ENCODE peak calls at places on chromosomes 1 and 21, in six cellular contexts. S is cardiac muscle cell; X is ascending aorta; D is CD8-positive, alpha-beta memory T cell; B is pancreas; U is Peyer's patch. J is an unnamed sample. For H3K27me3, the result is how much of the 10 kb centered on the place peaks cover.

GRCh38 chr1:101262601-101263348 is 26.0 kb downstream of the S1PR1 start:
- DNase-seq in B (no peak), S (no peak), U (no peak), D (no peak), X (no peak), J (no peak)

GRCh38 chr1:174768516-174768915 is 231.2 kb upstream of the CACYBP start:
- DNase-seq in B (no peak), D (no peak), U (no peak), S (no peak), X (no peak), J (no peak)

GRCh38 chr1:111476761-111477309 is 3.1 kb downstream of the C1orf162 start:
- DNase-seq in B (no peak), S (no peak), U (peak), D (peak), X (no peak), J (peak)

GRCh38 chr1:159184201-159184600 is 12.8 kb downstream of the CADM3 start:
- DNase-seq in S (no peak), D (no peak), B (no peak), U (no peak), X (no peak), J (no peak)

GRCh38 chr1:97252076-97252475 is 530.5 kb downstream of the PTBP2 start:
- DNase-seq in S (no peak), U (no peak), X (no peak), D (no peak), B (peak), J (no peak)

GRCh38 chr1:12034381-12034801 is 15.1 kb downstream of the MIIP start:
- DNase-seq in U (no peak), X (no peak), B (no peak), D (no peak), S (no peak), J (no peak)

GRCh38 chr1:240091614-240092300 is at the start of gene FMN2:
- DNase-seq in B (no peak), U (no peak), S (peak), D (no peak), X (no peak), J (no peak)

GRCh38 chr1:160375788-160376524 is 9.1 kb downstream of the NHLH1 start:
- DNase-seq in S (no peak), X (no peak), U (no peak), D (no peak), B (no peak), J (no peak)

GRCh38 chr1:3610165-3610822 is 1.0 kb downstream of the MEGF6 start:
- DNase-seq in S (no peak), U (no peak), D (no peak), B (no peak), X (no peak), J (no peak)

GRCh38 chr1:187624812-187625542 is 796.2 kb downstream of the PLA2G4A start:
- DNase-seq in D (no peak), X (no peak), S (no peak), B (no peak), U (no peak), J (no peak)

GRCh38 chr1:112904071-112904830 is 51.7 kb downstream of the SLC16A1 start:
- DNase-seq in S (no peak), X (no peak), D (no peak), B (no peak), U (no peak), J (no peak)

GRCh38 chr1:178491721-178492120 is 5.0 kb downstream of the CLEC20A start:
- DNase-seq in D (no peak), B (no peak), X (no peak), S (no peak), U (no peak), J (no peak)

GRCh38 chr21:31293986-31294385 is 50.1 kb downstream of the TIAM1 start:
- DNase-seq in D (no peak), U (no peak), X (no peak), S (no peak), B (no peak), J (no peak)

GRCh38 chr1:245611251-245611650 is 456.5 kb downstream of the KIF26B start:
- DNase-seq in B (no peak), D (no peak), U (no peak), X (no peak), S (no peak), J (no peak)

GRCh38 chr1:51924455-51924854 is 45.9 kb upstream of the NRDC start:
- DNase-seq in X (no peak), S (no peak), D (no peak), U (no peak), B (no peak), J (no peak)

GRCh38 chr1:54581621-54582035 is 33.6 kb downstream of the ACOT11 start:
- DNase-seq in D (no peak), U (peak), B (peak), S (peak), X (peak), J (no peak)

GRCh38 chr1:117096871-117097842 is 24.4 kb downstream of the TRIM45 start:
- DNase-seq in X (no peak), S (no peak), B (no peak), D (no peak), U (no peak), J (no peak)

GRCh38 chr1:41611068-41611931 is 126.8 kb upstream of the EDN2 start:
- DNase-seq in S (no peak), X (no peak), U (no peak), D (no peak), B (no peak), J (no peak)

GRCh38 chr1:228003461-228004330 is 3.1 kb upstream of the WNT3A start:
- DNase-seq in X (no peak), S (no peak), D (no peak), U (no peak), B (no peak), J (no peak)

GRCh38 chr1:165954940-165955339 is 127.5 kb downstream of the UCK2 start:
- DNase-seq in B (no peak), D (no peak), U (no peak), S (no peak), X (no peak), J (no peak)

GRCh38 chr21:27681038-27681437 is 714.1 kb upstream of the ADAMTS5 start:
- DNase-seq in B (no peak), S (no peak), U (no peak), X (no peak), D (no peak), J (no peak)

GRCh38 chr1:86504130-86504479 is 35.4 kb downstream of the CLCA1 start:
- DNase-seq in B (no peak), X (no peak), D (no peak), U (no peak), S (peak), J (no peak)

GRCh38 chr1:10278880-10279279 is 68.5 kb downstream of the KIF1B start:
- DNase-seq in B (no peak), D (no peak), X (no peak), U (no peak), S (no peak), J (no peak)
- H3K27me3 ChIP-seq in B (under half), D (under half), X (under half), U (under half), S (under half), J (under half)

GRCh38 chr1:236657398-236657797 is 28.9 kb upstream of the ACTN2 start:
- DNase-seq in X (no peak), U (no peak), S (no peak), D (no peak), B (no peak), J (no peak)
- H3K27me3 ChIP-seq in X (under half), U (under half), S (under half), D (under half), B (under half), J (under half)

DNA sequence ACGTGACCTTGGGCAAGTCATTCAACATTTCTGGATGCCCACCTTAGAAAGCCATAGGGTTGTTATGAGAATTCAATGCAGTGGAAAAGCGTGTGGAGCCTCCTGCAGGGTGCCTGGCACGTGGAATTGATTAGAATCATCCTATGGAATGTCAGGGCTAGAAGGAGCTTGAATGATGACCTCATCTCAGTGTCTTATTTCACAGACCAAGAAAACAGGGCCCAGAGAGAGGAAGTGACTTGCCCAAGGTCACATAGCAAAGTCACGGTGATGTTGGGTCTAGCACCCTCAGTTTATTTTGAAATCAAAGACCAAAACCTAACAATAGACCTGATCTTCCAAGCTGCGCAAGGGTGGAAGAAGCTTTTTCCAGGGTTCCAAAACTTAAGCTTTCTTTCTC is 6.0 kb downstream of the TRABD2B start:
- DNase-seq in S (no peak), B (no peak), D (no peak), U (no peak), X (no peak), J (no peak)
- H3K27me3 ChIP-seq in S (under half), B (under half), D (under half), U (under half), X (under half), J (under half)

GRCh38 chr1:170669036-170669435 is 5.1 kb downstream of the PRRX1 start:
- DNase-seq in S (no peak), D (no peak), U (no peak), B (no peak), X (no peak), J (no peak)
- H3K27me3 ChIP-seq in S (half or more), D (under half), U (under half), B (under half), X (under half), J (half or more)

GRCh38 chr1:156844102-156844501 is 14.8 kb downstream of the INSRR start:
- DNase-seq in B (no peak), U (no peak), S (no peak), X (no peak), D (no peak), J (no peak)

GRCh38 chr1:156844638-156845037 is 14.3 kb downstream of the INSRR start:
- DNase-seq in X (no peak), D (no peak), S (no peak), B (no peak), U (no peak), J (no peak)

GRCh38 chr1:156846643-156847042 is 12.3 kb downstream of the INSRR start:
- DNase-seq in S (no peak), D (no peak), X (no peak), B (no peak), U (no peak), J (no peak)

GRCh38 chr1:156845953-156846545 is 12.9 kb downstream of the INSRR start:
- DNase-seq in D (no peak), S (no peak), U (no peak), B (no peak), X (no peak), J (no peak)

GRCh38 chr1:156845055-156845952 is 13.6 kb downstream of the INSRR start:
- DNase-seq in U (no peak), X (no peak), B (no peak), D (peak), S (peak), J (no peak)
- H3K27me3 ChIP-seq in U (under half), X (under half), B (under half), D (under half), S (half or more), J (under half)